ENCODE peak calls at places on chromosomes 16 and 17, in four cellular contexts. I, F, T and Z are unnamed samples.

GRCh38 chr17:61328351-61328750 is 71.3 kb upstream of the TBX2 start:
- ATAC-seq in I (no peak), F (no peak), T (no peak), Z (no peak)

GRCh38 chr17:53387745-53388144 is 435.0 kb upstream of the KIF2B start:
- ATAC-seq in T (no peak), I (no peak), F (no peak), Z (no peak)

GRCh38 chr17:75689441-75689873 is 22.3 kb downstream of the SAP30BP start:
- ATAC-seq in F (no peak), T (no peak), I (no peak), Z (no peak)

GRCh38 chr16:89402962-89403361 is 87.4 kb downstream of the ANKRD11 start:
- ATAC-seq in T (peak), I (no peak), F (no peak), Z (no peak)

GRCh38 chr17:66789093-66789492 is 45.8 kb upstream of the CACNG5 start:
- ATAC-seq in F (no peak), I (no peak), T (no peak), Z (no peak)

GRCh38 chr16:608019-608418 is 18.2 kb downstream of the RAB40C start:
- ATAC-seq in F (no peak), I (no peak), T (no peak), Z (no peak)

GRCh38 chr16:546909-547770 is 13.1 kb upstream of the PRR35 start:
- ATAC-seq in I (peak), T (peak), F (no peak), Z (peak)

GRCh38 chr17:42304187-42305030 is 16.1 kb downstream of the STAT5A start:
- ATAC-seq in T (no peak), F (no peak), I (no peak), Z (no peak)

GRCh38 chr17:17749921-17750320 is 68.7 kb downstream of the RAI1 start:
- ATAC-seq in I (no peak), F (peak), T (no peak), Z (no peak)

GRCh38 chr17:40355123-40355803 is 9.3 kb downstream of the GJD3 start:
- ATAC-seq in T (peak), I (peak), F (peak), Z (peak)

GRCh38 chr17:19876524-19877161 is 8.9 kb upstream of the ULK2 start:
- ATAC-seq in T (peak), I (peak), F (no peak), Z (peak)

GRCh38 chr17:79123988-79124387 is 49.4 kb downstream of the ENGASE start:
- ATAC-seq in T (no peak), F (no peak), I (no peak), Z (no peak)